ENCODE peak calls at places on chromosomes 13 and 19, in eight cellular contexts. S, C, H, F, L, I, Z and D are unnamed samples.

GRCh38 chr13:26075498-26075897 is 23.7 kb upstream of the SHISA2 start:
- DNase-seq in F (no peak), C (no peak), H (no peak), Z (no peak), I (no peak), S (no peak), L (peak; percentile 30), D (no peak)

GRCh38 chr19:8204961-8205360 is 4.2 kb upstream of the CERS4 start:
- DNase-seq in S (peak; percentile 91), H (no peak), Z (no peak), F (no peak), L (no peak), I (no peak), C (peak; percentile 95), D (no peak)

GRCh38 chr19:53951436-53951835 is 11.3 kb upstream of the CACNG8 start:
- DNase-seq in S (no peak), F (no peak), H (no peak), C (no peak), Z (no peak), I (no peak), L (no peak), D (no peak)

GRCh38 chr19:32339988-32340874 is 5.2 kb upstream of the ZNF507 start:
- DNase-seq in S (peak; percentile 55), I (no peak), H (peak; percentile 22), L (peak; percentile 76), Z (peak; percentile 68), F (no peak), C (peak; percentile 75), D (peak; percentile 53)

GRCh38 chr19:47315125-47315821 is 5.6 kb downstream of the C5AR1 start:
- DNase-seq in H (peak; percentile 42), C (peak; percentile 84), S (peak; percentile 67), L (peak; percentile 91), F (peak; percentile 77), Z (peak; percentile 41), I (no peak), D (peak; percentile 79)

GRCh38 chr13:111900390-111901180 is 166.4 kb upstream of the SOX1 start:
- DNase-seq in C (no peak), Z (no peak), I (no peak), S (peak; percentile 0), L (no peak), H (no peak), F (no peak), D (peak; percentile 46)

GRCh38 chr13:51524846-51525566 is 59.3 kb upstream of the WDFY2 start:
- DNase-seq in C (no peak), S (no peak), L (no peak), I (no peak), H (no peak), Z (no peak), F (no peak), D (no peak)

GRCh38 chr13:71871180-71871754 is 4.3 kb upstream of the DACH1 start:
- DNase-seq in H (no peak), L (no peak), Z (no peak), C (no peak), S (no peak), I (no peak), F (no peak), D (no peak)

GRCh38 chr19:13366529-13367143 is 139.6 kb downstream of the CACNA1A start:
- DNase-seq in L (peak; percentile 14), S (no peak), H (no peak), C (no peak), Z (no peak), F (no peak), I (no peak), D (peak; percentile 18)

GRCh38 chr19:16000024-16000687 is 51.3 kb downstream of the OR10H4 start:
- DNase-seq in Z (no peak), L (no peak), H (no peak), F (no peak), I (no peak), C (no peak), S (no peak), D (no peak)

GRCh38 chr19:43605875-43606568 is 5.9 kb upstream of the SRRM5 start:
- DNase-seq in Z (no peak), H (no peak), S (no peak), C (no peak), F (no peak), L (no peak), I (no peak), D (no peak)

GRCh38 chr13:110023729-110024645 is 237.6 kb upstream of the IRS2 start:
- DNase-seq in Z (peak; percentile 29), I (no peak), S (no peak), F (no peak), H (no peak), C (peak; percentile 38), L (no peak), D (peak; percentile 68)

GRCh38 chr13:77859450-77859849 is 59.2 kb downstream of the EDNRB start:
- DNase-seq in F (peak; percentile 59), S (no peak), H (peak; percentile 38), C (peak; percentile 31), L (no peak), I (no peak), Z (peak; percentile 24), D (no peak)

GRCh38 chr13:94305463-94305862 is 174.0 kb downstream of the DCT start:
- DNase-seq in H (no peak), S (no peak), F (no peak), C (peak; percentile 19), L (no peak), Z (peak; percentile 15), I (no peak), D (peak; percentile 50)

GRCh38 chr13:110490009-110490770 is 71.3 kb downstream of the RAB20 start:
- DNase-seq in Z (no peak), L (no peak), I (no peak), F (no peak), S (no peak), C (no peak), H (no peak), D (no peak)

GRCh38 chr19:49301165-49301865 is 23.7 kb downstream of the SLC6A16 start:
- DNase-seq in F (no peak), S (peak; percentile 64), L (peak; percentile 78), C (peak; percentile 72), I (peak; percentile 57), Z (peak; percentile 58), H (peak; percentile 27), D (peak; percentile 27)

GRCh38 chr13:78657699-78658629 is 991 bp downstream of the OBI1 start:
- DNase-seq in S (no peak), L (peak; percentile 59), C (no peak), F (no peak), H (no peak), I (no peak), Z (no peak), D (peak; percentile 1)

GRCh38 chr13:108003626-108004025 is 211.7 kb downstream of the LIG4 start:
- DNase-seq in S (no peak), H (no peak), Z (no peak), I (no peak), L (no peak), C (no peak), F (no peak), D (no peak)

GRCh38 chr13:102597029-102598015 is 536 bp downstream of the TPP2 start:
- DNase-seq in L (peak; percentile 35), F (no peak), I (no peak), S (peak; percentile 32), Z (peak; percentile 14), H (peak; percentile 32), C (peak; percentile 12), D (peak; percentile 59)

DNA sequence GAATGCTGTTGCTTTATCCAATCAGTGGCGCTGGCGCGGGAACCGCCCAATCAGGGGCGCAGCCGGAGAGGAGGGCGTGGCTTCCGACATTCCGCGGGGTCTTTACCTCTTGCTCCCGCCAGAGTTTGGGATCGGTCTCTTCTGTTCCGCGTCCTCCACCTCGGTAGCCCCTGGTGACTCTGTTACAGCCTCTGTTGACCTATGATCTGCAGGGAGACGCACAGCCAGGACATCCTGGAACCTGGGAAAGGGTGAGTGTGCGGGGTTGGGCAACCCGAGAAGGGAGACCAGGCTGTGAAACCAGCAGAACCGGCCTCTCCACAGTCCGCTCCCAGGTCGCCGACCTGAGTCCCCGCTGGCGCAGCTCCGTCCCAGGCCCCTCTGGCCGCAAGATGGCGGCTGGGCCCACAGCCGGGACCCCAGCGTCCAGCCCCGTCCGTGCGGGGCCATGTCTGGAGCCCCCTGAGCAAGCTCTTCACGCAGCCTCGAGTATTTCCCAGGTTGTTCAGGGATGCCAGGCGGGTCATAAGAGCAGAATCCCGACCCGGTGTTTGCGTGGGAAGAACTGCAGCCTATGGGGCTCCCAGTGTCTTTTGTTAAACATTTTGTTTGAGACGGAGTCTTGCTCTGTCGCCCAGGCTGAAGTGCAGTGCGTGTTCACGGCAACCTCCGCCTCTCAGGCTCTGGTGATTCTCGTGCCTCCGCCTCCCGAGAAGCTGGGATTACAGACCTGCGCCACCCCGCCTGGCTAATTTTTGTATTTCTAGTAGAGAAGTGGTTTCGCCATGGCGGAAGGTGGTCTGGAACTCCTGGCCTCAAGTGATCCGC is 4.4 kb upstream of the ZNF681 start:
- DNase-seq in S (peak; percentile 88), F (no peak), L (peak; percentile 52), H (peak; percentile 86), C (peak; percentile 87), I (peak; percentile 76), Z (peak; percentile 82), D (peak; percentile 70)
- H3K9me3 ChIP-seq in S (no peaks in the 10 kb centered on the region), F (peaks cover 22% of the 10 kb centered on the region), L (no peaks in the 10 kb centered on the region), H (no peaks in the 10 kb centered on the region), C (no peaks in the 10 kb centered on the region), I (no peaks in the 10 kb centered on the region), Z (no peaks in the 10 kb centered on the region), D (peaks cover 2% of the 10 kb centered on the region)

DNA sequence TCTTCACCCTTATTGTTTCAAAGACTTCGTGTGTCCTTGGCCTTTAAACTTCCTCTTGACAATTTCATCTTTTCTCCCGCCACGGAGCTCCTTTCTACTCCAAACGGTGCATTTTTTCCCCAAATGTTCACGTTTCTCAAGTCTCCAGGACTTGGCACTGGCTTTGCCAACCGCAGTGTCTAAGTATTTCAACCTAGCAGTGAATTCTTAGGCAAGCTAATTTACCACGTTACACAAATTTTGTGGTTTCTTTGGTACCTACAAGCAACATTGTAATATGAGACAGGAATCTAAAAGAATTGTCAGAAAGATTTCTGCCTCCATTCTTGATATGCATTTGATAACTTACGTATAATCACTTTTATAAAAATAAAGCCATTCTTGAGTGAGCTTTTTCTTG is 10.8 kb downstream of the ZIC2 start:
- DNase-seq in L (no peak), C (no peak), Z (no peak), I (no peak), H (no peak), F (no peak), S (no peak), D (no peak)
- H3K27me3 ChIP-seq in L (no peaks in the 10 kb centered on the region), C (peaks cover 19% of the 10 kb centered on the region), Z (peaks cover 100% of the 10 kb centered on the region), I (peaks cover 100% of the 10 kb centered on the region), H (peaks cover 44% of the 10 kb centered on the region), F (peaks cover 97% of the 10 kb centered on the region), S (peaks cover 49% of the 10 kb centered on the region), D (peaks cover 48% of the 10 kb centered on the region)

DNA sequence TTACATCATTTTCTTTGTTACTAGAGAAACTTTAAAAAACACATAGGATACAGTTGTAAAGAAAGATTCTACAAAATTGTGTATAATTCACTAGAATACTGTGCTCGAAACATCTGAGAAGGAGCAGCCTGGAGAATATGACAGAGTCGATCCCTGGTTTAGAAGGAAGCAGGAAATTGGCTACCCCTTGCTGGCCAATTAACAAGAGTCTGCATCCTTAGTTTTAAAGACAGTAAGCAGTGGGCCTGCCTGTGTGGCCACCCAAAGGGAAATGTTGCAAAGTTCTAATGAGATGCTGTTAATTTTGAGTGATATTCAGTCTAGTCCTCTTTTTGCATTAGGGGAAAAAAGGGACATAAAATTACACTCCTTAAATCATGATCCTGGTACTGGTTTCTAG is 988.6 kb downstream of the PCDH17 start:
- DNase-seq in H (no peak), S (no peak), C (no peak), Z (no peak), F (no peak), I (no peak), L (no peak), D (no peak)
- H3K9me3 ChIP-seq in H (no peaks in the 10 kb centered on the region), S (no peaks in the 10 kb centered on the region), C (no peaks in the 10 kb centered on the region), Z (no peaks in the 10 kb centered on the region), F (peaks cover 11% of the 10 kb centered on the region), I (no peaks in the 10 kb centered on the region), L (no peaks in the 10 kb centered on the region), D (no peaks in the 10 kb centered on the region)

GRCh38 chr19:28425431-28425931 is 787.5 kb downstream of the UQCRFS1 start:
- DNase-seq in C (no peak), H (no peak), S (no peak), L (no peak), F (no peak), Z (no peak), I (no peak), D (no peak)
- H3K27me3 ChIP-seq in C (no peaks in the 10 kb centered on the region), H (no peaks in the 10 kb centered on the region), S (no peaks in the 10 kb centered on the region), L (no peaks in the 10 kb centered on the region), F (no peaks in the 10 kb centered on the region), Z (no peaks in the 10 kb centered on the region), I (no peaks in the 10 kb centered on the region), D (no peaks in the 10 kb centered on the region)